ENCODE peak calls at places on chromosomes 13 and 19, in nine cellular contexts. T is upper lobe of right lung, M is AG04449, N is esophagus squamous epithelium, E is ascending aorta, F is astrocyte of the spinal cord, J is fibroblast of the aortic adventitia, V is uterus, C is GM12865. L is an unnamed sample.

GRCh38 chr13:37097008-37097579 is 8.4 kb downstream of the CSNK1A1L start:
- DNase-seq in N (no peak), J (no peak), C (no peak), T (no peak), E (no peak), M (peak; percentile 14), F (peak; percentile 24), V (no peak), L (no peak)

GRCh38 chr13:38564751-38565150 is 122.1 kb upstream of the FREM2 start:
- DNase-seq in J (no peak), C (no peak), E (no peak), V (no peak), N (no peak), F (no peak), T (no peak), M (no peak), L (peak; percentile 43)

GRCh38 chr19:5789201-5789795 is 1.7 kb downstream of the DUS3L start:
- DNase-seq in J (no peak), V (no peak), E (no peak), C (no peak), N (no peak), T (no peak), F (no peak), M (no peak), L (no peak)

GRCh38 chr13:68608147-68608546 is 1378.0 kb upstream of the PCDH9 start:
- DNase-seq in T (no peak), N (no peak), M (no peak), E (no peak), F (no peak), C (no peak), V (no peak), J (no peak), L (no peak)

GRCh38 chr13:67568205-67568604 is 338.1 kb upstream of the PCDH9 start:
- DNase-seq in F (no peak), J (no peak), V (no peak), T (no peak), M (no peak), N (no peak), C (no peak), E (no peak), L (no peak)

GRCh38 chr13:96214804-96215445 is 125.0 kb downstream of the HS6ST3 start:
- DNase-seq in M (no peak), V (no peak), C (no peak), E (no peak), F (no peak), N (no peak), T (no peak), J (peak; percentile 34), L (no peak)

GRCh38 chr13:106373989-106374572 is 161.4 kb downstream of the EFNB2 start:
- DNase-seq in T (no peak), V (peak; percentile 37), F (peak; percentile 94), C (peak; percentile 82), N (no peak), J (peak; percentile 80), E (no peak), M (no peak), L (peak; percentile 58)

GRCh38 chr13:37648604-37649003 is 50.0 kb upstream of the POSTN start:
- DNase-seq in M (peak; percentile 42), F (peak; percentile 56), J (peak; percentile 98), C (no peak), V (no peak), T (no peak), E (no peak), N (no peak), L (no peak)

GRCh38 chr19:21023901-21024300 is 3.4 kb downstream of the ZNF430 start:
- DNase-seq in M (no peak), E (no peak), V (no peak), N (no peak), J (peak; percentile 19), F (peak; percentile 53), C (no peak), T (no peak), L (no peak)

DNA sequence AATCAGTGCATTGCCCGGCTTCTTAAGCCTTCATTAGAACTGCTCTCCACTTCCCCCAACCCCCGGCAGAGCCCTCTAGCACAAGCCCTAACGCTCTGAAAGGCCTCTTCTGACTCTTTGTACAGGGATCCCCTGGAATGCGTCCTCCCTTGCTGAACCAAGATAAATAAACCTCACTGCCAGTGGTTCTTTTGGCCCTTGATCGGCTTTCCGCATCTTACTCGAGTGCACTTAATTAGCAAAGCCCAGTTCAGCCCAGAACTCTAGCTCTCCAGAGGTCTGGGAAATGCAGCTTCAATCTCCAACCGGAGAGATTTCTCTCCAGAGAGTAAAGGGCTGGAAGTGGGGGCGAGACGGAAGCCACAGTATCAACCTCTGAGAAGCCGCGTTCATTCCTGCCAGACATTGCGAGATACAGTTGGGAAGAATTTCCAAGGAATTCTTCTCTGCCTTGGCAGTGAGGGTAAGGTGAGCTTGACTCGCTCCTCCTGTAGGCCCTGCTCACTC is 8.7 kb upstream of the ZNF444 start:
- DNase-seq in N (no peak), V (no peak), T (no peak), E (no peak), F (peak; percentile 36), C (no peak), J (peak; percentile 82), M (no peak), L (peak; percentile 59)
- H3K4me3 ChIP-seq in N (no peak overlapping the region), V (no peak overlapping the region), T (peak overlapping the region; percentile 25), E (no peak overlapping the region), F (no peak overlapping the region), C (no peak overlapping the region), J (peak overlapping the region; percentile 14), M (no peak overlapping the region), L (no peak overlapping the region)

GRCh38 chr19:6997679-6998445 is 23.4 kb downstream of the MBD3L2B start:
- DNase-seq in E (no peak), J (no peak), T (no peak), V (no peak), N (no peak), F (no peak), M (no peak), C (no peak), L (no peak)
- TF ChIP-seq CTCF in E (no peak), J (no peak), T (no peak), V (no peak), N (no peak), F (no peak), M (no peak), C (no peak), L (no peak)

GRCh38 chr19:58466089-58466759 is 656 bp upstream of the ZNF324 start:
- DNase-seq in T (no peak), F (no peak), V (no peak), E (no peak), C (no peak), J (no peak), M (no peak), N (no peak), L (no peak)
- H3K4me3 ChIP-seq in T (peak overlapping the region; percentile 76), F (peak overlapping the region; percentile 64), V (peak overlapping the region; percentile 97), E (peak overlapping the region; percentile 96), C (peak overlapping the region; percentile 28), J (peak overlapping the region; percentile 86), M (peak overlapping the region; percentile 80), N (peak overlapping the region; percentile 76), L (peak overlapping the region; percentile 66)

GRCh38 chr19:2129022-2129421 is 22.3 kb downstream of the AP3D1 start:
- DNase-seq in N (no peak), C (no peak), J (no peak), M (no peak), T (no peak), E (no peak), F (no peak), V (no peak), L (no peak)

GRCh38 chr19:2127758-2128157 is 23.6 kb downstream of the AP3D1 start:
- DNase-seq in E (no peak), J (no peak), V (no peak), N (no peak), M (no peak), C (no peak), T (no peak), F (no peak), L (no peak)

GRCh38 chr19:2129486-2129885 is 21.9 kb downstream of the AP3D1 start:
- DNase-seq in T (no peak), C (no peak), V (no peak), J (no peak), M (no peak), E (no peak), F (no peak), N (no peak), L (no peak)

GRCh38 chr19:2129892-2130770 is 21.2 kb downstream of the AP3D1 start:
- DNase-seq in N (no peak), C (no peak), T (no peak), F (no peak), V (no peak), E (no peak), M (no peak), J (no peak), L (no peak)

GRCh38 chr19:2126879-2127518 is 24.4 kb downstream of the AP3D1 start:
- DNase-seq in V (no peak), M (no peak), C (no peak), E (no peak), J (no peak), N (no peak), T (no peak), F (no peak), L (no peak)
- TF ChIP-seq CTCF in V (no peak), M (no peak), C (no peak), E (no peak), J (no peak), N (no peak), T (no peak), F (no peak), L (no peak)

DNA sequence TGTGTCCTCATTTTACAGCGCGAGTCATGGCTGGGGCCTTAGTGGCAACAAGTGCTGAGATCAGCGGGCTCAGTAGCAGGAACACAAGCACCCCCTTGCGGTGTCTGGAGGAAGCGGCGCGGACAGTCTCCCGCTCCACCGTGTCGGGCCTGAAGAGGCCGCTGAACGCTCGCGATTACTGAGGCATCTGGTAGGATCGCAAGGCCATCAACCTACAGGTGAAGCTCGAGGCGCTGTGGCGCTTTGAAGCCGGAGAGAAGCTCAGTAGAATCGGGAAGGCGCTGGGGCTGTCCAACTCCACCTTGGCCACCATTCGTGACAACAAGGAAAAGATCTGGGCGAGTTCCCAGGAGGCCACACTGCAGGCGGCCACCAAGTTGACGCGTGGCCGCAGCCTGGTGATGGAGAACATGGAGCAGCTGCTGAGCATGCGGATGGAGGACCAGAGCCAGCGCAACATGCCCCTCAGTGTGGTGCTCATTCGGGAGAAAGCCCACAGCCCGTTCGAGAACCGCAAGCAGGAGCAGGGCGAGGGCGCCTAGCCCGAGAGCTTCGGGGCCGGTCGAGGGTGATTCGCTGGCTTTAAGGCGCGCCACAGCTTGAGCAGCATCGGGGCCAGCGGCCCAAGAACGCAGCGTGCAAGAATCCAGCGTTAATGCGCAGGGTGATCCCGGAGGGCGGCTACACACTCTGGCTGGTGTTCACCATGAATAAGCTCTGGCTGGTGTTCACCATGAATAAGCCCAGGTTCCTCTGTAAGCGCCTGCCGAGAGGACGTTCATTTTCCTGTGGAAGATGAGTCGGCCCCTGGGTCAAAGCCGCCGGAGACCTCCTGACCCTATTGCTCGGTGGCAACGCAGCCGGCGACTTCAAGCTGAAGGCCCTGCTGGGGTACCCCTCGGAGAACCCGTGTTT is 8.3 kb upstream of the MZF1 start:
- DNase-seq in V (peak; percentile 86), T (peak; percentile 93), J (peak; percentile 87), F (peak; percentile 84), C (peak; percentile 92), E (peak; percentile 49), M (no peak), N (no peak), L (peak; percentile 54)
- H3K4me3 ChIP-seq in V (no peak overlapping the region), T (no peak overlapping the region), J (no peak overlapping the region), F (no peak overlapping the region), C (no peak overlapping the region), E (no peak overlapping the region), M (no peak overlapping the region), N (no peak overlapping the region), L (no peak overlapping the region)